ENCODE peak calls at places on chromosome 2, in nine cellular contexts. P is mesothelial cell of epicardium, E is Peyer's patch, M is omental fat pad, I is progenitor cell of endocrine pancreas, W is astrocyte, U is cardiac muscle cell, J is PC-9, Z is Calu3. K is an unnamed sample.

GRCh38 chr2:219509780-219510511 is 4.3 kb upstream of the ASIC4 start:
- DNase-seq in M (no peak), U (peak; percentile 84), W (no peak), P (no peak), Z (peak; percentile 79), E (peak; percentile 67), I (peak; percentile 59), J (no peak), K (peak; percentile 76)

GRCh38 chr2:172038604-172039003 is 38.9 kb downstream of the METAP1D start:
- DNase-seq in I (no peak), U (no peak), W (peak; percentile 45), Z (no peak), E (no peak), J (peak; percentile 96), P (no peak), M (no peak), K (no peak)

GRCh38 chr2:170739048-170739447 is 23.9 kb downstream of the SP5 start:
- DNase-seq in Z (peak; percentile 63), E (no peak), P (no peak), W (peak; percentile 96), I (no peak), U (no peak), J (peak; percentile 98), M (no peak), K (no peak)

GRCh38 chr2:28395334-28396061 is 2.8 kb downstream of the FOSL2 start:
- DNase-seq in P (no peak), M (no peak), W (peak; percentile 59), Z (no peak), J (peak; percentile 65), U (no peak), E (peak; percentile 72), I (no peak), K (no peak)

GRCh38 chr2:9310390-9310789 is 103.8 kb downstream of the ASAP2 start:
- DNase-seq in M (no peak), P (no peak), W (peak; percentile 93), E (no peak), I (no peak), J (peak; percentile 94), U (no peak), Z (peak; percentile 51), K (no peak)

GRCh38 chr2:183244300-183244849 is 120.1 kb downstream of the NUP35 start:
- DNase-seq in J (no peak), M (no peak), P (no peak), W (no peak), E (no peak), Z (no peak), I (no peak), U (no peak), K (no peak)

GRCh38 chr2:74585406-74586182 is 31.1 kb downstream of the DOK1 start:
- DNase-seq in P (no peak), W (no peak), U (no peak), E (no peak), I (no peak), M (no peak), Z (no peak), J (no peak), K (no peak)

GRCh38 chr2:153386481-153386891 is 92.1 kb downstream of the RPRM start:
- DNase-seq in U (no peak), P (no peak), J (no peak), I (no peak), E (no peak), M (no peak), W (peak; percentile 85), Z (no peak), K (no peak)

GRCh38 chr2:8421658-8422499 is 260.0 kb upstream of the ID2 start:
- DNase-seq in J (no peak), E (no peak), M (no peak), P (no peak), I (no peak), W (no peak), Z (no peak), U (no peak), K (no peak)

GRCh38 chr2:157257312-157258252 is at the start of gene GALNT5:
- DNase-seq in W (peak; percentile 74), J (no peak), M (no peak), E (peak; percentile 56), U (peak; percentile 63), Z (peak; percentile 25), P (no peak), I (no peak), K (no peak)

GRCh38 chr2:143433158-143433557 is 303.9 kb downstream of the ARHGAP15 start:
- DNase-seq in Z (no peak), W (no peak), M (no peak), U (peak; percentile 7), P (no peak), J (no peak), E (no peak), I (no peak), K (no peak)

GRCh38 chr2:15253817-15254216 is 307.3 kb downstream of the NBAS start:
- DNase-seq in U (no peak), Z (no peak), W (no peak), E (no peak), P (no peak), I (no peak), J (no peak), M (no peak), K (no peak)

GRCh38 chr2:232219932-232220331 is 158.6 kb upstream of the ALPP start:
- DNase-seq in P (no peak), J (no peak), I (no peak), U (no peak), W (no peak), E (no peak), M (no peak), Z (no peak), K (no peak)
- TF ChIP-seq CTCF in P (no peak), J (no peak), I (no peak), U (no peak), W (no peak), E (no peak), M (no peak), Z (no peak), K (no peak)

GRCh38 chr2:97724946-97725688 is 11.7 kb downstream of the ZAP70 start:
- DNase-seq in Z (no peak), E (peak; percentile 27), M (no peak), P (no peak), I (no peak), W (no peak), U (no peak), J (no peak), K (no peak)
- TF ChIP-seq CTCF in Z (no peak), E (no peak), M (no peak), P (no peak), I (no peak), W (no peak), U (no peak), J (no peak), K (no peak)

GRCh38 chr2:231614559-231615057 is 21.9 kb downstream of the TEX44 start:
- DNase-seq in J (no peak), U (no peak), W (no peak), Z (no peak), M (no peak), E (no peak), P (no peak), I (no peak), K (no peak)
- TF ChIP-seq CTCF in J (no peak), U (no peak), W (no peak), Z (no peak), M (no peak), E (no peak), P (no peak), I (no peak), K (no peak)

GRCh38 chr2:5121677-5122076 is 570.5 kb upstream of the SOX11 start:
- DNase-seq in I (no peak), U (peak; percentile 57), Z (no peak), M (no peak), J (no peak), E (no peak), W (no peak), P (no peak), K (no peak)
- TF ChIP-seq CTCF in I (peak; percentile 49), U (no peak), Z (no peak), M (no peak), J (no peak), E (no peak), W (no peak), P (no peak), K (no peak)

GRCh38 chr2:178190938-178191910 is 3.1 kb upstream of the OSBPL6 start:
- DNase-seq in M (no peak), W (no peak), P (no peak), U (peak; percentile 7), E (no peak), I (no peak), J (no peak), Z (no peak), K (no peak)

GRCh38 chr2:178193496-178193822 is 853 bp upstream of the OSBPL6 start:
- DNase-seq in E (no peak), J (no peak), W (no peak), I (no peak), Z (no peak), M (no peak), P (no peak), U (no peak), K (no peak)

GRCh38 chr2:178195390-178196166 is 1.3 kb downstream of the OSBPL6 start:
- DNase-seq in P (no peak), M (no peak), I (no peak), E (no peak), U (no peak), Z (no peak), J (peak; percentile 45), W (no peak), K (no peak)

GRCh38 chr2:178194600-178195389 is 483 bp downstream of the OSBPL6 start:
- DNase-seq in M (no peak), Z (peak; percentile 48), I (peak; percentile 36), W (peak; percentile 54), U (peak; percentile 70), E (peak; percentile 67), P (peak; percentile 21), J (no peak), K (no peak)

DNA sequence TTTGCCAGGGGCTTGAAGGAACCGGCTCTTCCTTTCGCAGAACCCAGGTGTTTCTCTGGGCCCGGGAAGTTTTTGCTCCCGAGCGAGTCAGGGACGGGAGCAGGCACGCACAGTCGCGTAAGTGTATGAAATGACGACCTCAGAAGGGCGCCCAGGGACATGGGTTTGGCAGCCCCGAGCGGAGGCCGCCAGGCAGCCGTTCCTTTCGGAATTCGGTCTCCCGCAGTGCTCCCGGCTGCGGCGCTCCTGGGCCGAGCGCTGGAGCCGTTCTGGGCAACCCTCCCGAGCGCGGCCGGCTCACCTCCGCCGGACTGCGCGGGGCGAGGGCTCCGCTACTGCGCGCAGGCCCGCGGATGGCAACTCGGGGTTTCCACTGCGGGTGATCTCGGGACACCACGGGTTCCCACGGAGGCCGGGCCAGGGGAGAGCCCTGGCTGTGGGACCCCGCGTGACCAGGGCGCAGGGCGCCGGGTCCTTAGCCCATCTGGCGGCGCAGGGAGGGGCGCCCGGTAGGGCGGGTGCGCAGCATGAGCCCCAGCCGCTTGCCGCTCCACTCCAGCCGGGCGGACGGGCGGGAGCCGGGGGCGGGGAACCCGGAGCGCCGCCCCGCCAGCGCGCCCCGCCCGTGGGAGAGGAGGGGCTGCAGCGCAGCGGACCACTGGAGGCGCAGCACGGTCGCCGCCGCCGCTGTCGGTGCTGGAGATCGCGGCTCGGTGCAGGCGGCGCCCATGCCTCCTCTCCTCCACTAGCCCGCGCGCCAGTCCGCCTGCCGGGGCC is at the start of gene OSBPL6:
- DNase-seq in I (peak; percentile 58), U (peak; percentile 93), P (peak; percentile 70), M (peak; percentile 36), W (peak; percentile 74), E (peak; percentile 91), J (peak; percentile 63), Z (peak; percentile 86), K (peak; percentile 70)
- TF ChIP-seq CTCF in I (peak; percentile 35), U (peak; percentile 7), P (no peak), M (no peak), W (no peak), E (peak; percentile 67), J (no peak), Z (peak; percentile 28), K (peak; percentile 19)